ENCODE peak calls at places on chromosomes 6 and 20, in five cellular contexts. V is GM18507, R is endothelial cell, I is naive B cell, G is Right ventricle myocardium superior. D is an unnamed sample.
A peak's percentile ranks its signal among the peaks of the same experiment; 100 is the strongest.

GRCh38 chr20:4455996-4456395 is 265.7 kb upstream of the PRND start:
- DNase-seq in I (no peak), R (no peak), G (no peak), V (no peak), D (no peak)

GRCh38 chr6:76684881-76685280 is 612.4 kb upstream of the IMPG1 start:
- DNase-seq in I (no peak), V (no peak), G (no peak), R (no peak), D (no peak)

GRCh38 chr6:106372838-106373501 is 12.5 kb downstream of the CRYBG1 start:
- DNase-seq in I (no peak), V (no peak), R (no peak), G (no peak), D (no peak)

GRCh38 chr20:14336667-14337066 is 745 bp downstream of the FLRT3 start:
- DNase-seq in I (no peak), R (no peak), V (no peak), G (no peak), D (no peak)

GRCh38 chr6:105137388-105137787 is 42.4 kb downstream of the POPDC3 start:
- DNase-seq in V (no peak), I (no peak), R (no peak), G (peak; percentile 45), D (no peak)

GRCh38 chr20:12113468-12114371 is 196.0 kb downstream of the BTBD3 start:
- DNase-seq in V (no peak), G (no peak), R (no peak), I (no peak), D (no peak)

GRCh38 chr6:70633870-70634269 is 33.8 kb upstream of the SMAP1 start:
- DNase-seq in V (no peak), G (no peak), I (no peak), R (no peak), D (no peak)

GRCh38 chr6:135266675-135267074 is 85.6 kb downstream of the MYB start:
- DNase-seq in V (no peak), I (no peak), R (no peak), G (no peak), D (no peak)

GRCh38 chr6:42451146-42451594 is 556 bp downstream of the TRERF1 start:
- DNase-seq in I (no peak), R (no peak), V (no peak), G (no peak), D (peak; percentile 43)

D was measured in germinal center.